ENCODE peak calls at places on chromosomes 3 and 15, in four cellular contexts. V is astrocyte of the cerebellum; P is PC-9; T is CD4-positive, CD25-positive, alpha-beta regulatory T cell. Y is an unnamed sample.

GRCh38 chr15:29968099-29968892 is 114.5 kb upstream of the GOLGA8J start:
- DNase-seq in V (no peak), P (peak), T (no peak), Y (no peak)

GRCh38 chr15:63601727-63602185 is 4.6 kb downstream of the FBXL22 start:
- DNase-seq in V (no peak), P (peak), T (no peak), Y (no peak)

GRCh38 chr3:30689202-30689641 is 82.8 kb downstream of the TGFBR2 start:
- DNase-seq in V (no peak), P (peak), T (peak), Y (no peak)

GRCh38 chr3:4147719-4148118 is 155.4 kb upstream of the SETMAR start:
- DNase-seq in V (no peak), P (no peak), T (no peak), Y (no peak)

GRCh38 chr3:13364602-13365271 is 55.4 kb downstream of the NUP210 start:
- DNase-seq in V (no peak), P (no peak), T (no peak), Y (no peak)

GRCh38 chr3:76438971-76439370 is 600.9 kb upstream of the ROBO2 start:
- DNase-seq in V (peak), P (no peak), T (no peak), Y (peak)

GRCh38 chr3:37899101-37899707 is 37.5 kb downstream of the CTDSPL start:
- DNase-seq in V (no peak), P (no peak), T (no peak), Y (no peak)

GRCh38 chr3:159319156-159319555 is 517.3 kb downstream of the MFSD1 start:
- DNase-seq in V (no peak), P (no peak), T (no peak), Y (no peak)

GRCh38 chr3:278300-279064 is 81.9 kb downstream of the CHL1 start:
- DNase-seq in V (no peak), P (no peak), T (no peak), Y (no peak)

GRCh38 chr3:133455960-133456359 is 56.1 kb downstream of the BFSP2 start:
- DNase-seq in V (no peak), P (no peak), T (no peak), Y (no peak)

GRCh38 chr3:155010416-155010815 is 69.7 kb upstream of the MME start:
- DNase-seq in V (no peak), P (no peak), T (no peak), Y (no peak)

GRCh38 chr15:76336254-76337046 is at the start of gene ISL2:
- DNase-seq in V (no peak), P (no peak), T (peak), Y (peak)

GRCh38 chr15:45734244-45734643 is 99.4 kb downstream of the SQOR start:
- DNase-seq in V (no peak), P (no peak), T (no peak), Y (no peak)

GRCh38 chr15:83446904-83447708 is at the start of gene SH3GL3:
- DNase-seq in V (peak), P (peak), T (peak), Y (peak)

GRCh38 chr15:82554351-82554750 is 14.1 kb upstream of the RPS17 start:
- DNase-seq in V (no peak), P (no peak), T (no peak), Y (no peak)

GRCh38 chr3:189563841-189564563 is 67.2 kb upstream of the TP63 start:
- DNase-seq in V (peak), P (peak), T (peak), Y (peak)

GRCh38 chr15:80875568-80875967 is 96.4 kb downstream of the CEMIP start:
- DNase-seq in V (no peak), P (no peak), T (no peak), Y (no peak)

GRCh38 chr3:66949898-66950297 is 48.2 kb upstream of the KBTBD8 start:
- DNase-seq in V (no peak), P (no peak), T (no peak), Y (no peak)

GRCh38 chr15:88932875-88933330 is 19.7 kb upstream of the MFGE8 start:
- DNase-seq in V (no peak), P (no peak), T (no peak), Y (no peak)

GRCh38 chr3:58487140-58487886 is 4.6 kb upstream of the KCTD6 start:
- DNase-seq in V (no peak), P (peak), T (no peak), Y (peak)

GRCh38 chr15:77577350-77577749 is 55.4 kb downstream of the LINGO1 start:
- DNase-seq in V (no peak), P (no peak), T (no peak), Y (no peak)

GRCh38 chr3:129596194-129597086 is 10.0 kb downstream of the PLXND1 start:
- DNase-seq in V (peak), P (peak), T (no peak), Y (peak)

GRCh38 chr15:31225356-31225955 is 101.2 kb upstream of the KLF13 start:
- DNase-seq in V (no peak), P (no peak), T (no peak), Y (no peak)

GRCh38 chr15:99165956-99166689 is 61.2 kb downstream of the SYNM start:
- DNase-seq in V (no peak), P (no peak), T (no peak), Y (no peak)

GRCh38 chr3:56801151-56801596 is 575 bp downstream of the ARHGEF3 start:
- DNase-seq in V (no peak), P (no peak), T (no peak), Y (no peak)

GRCh38 chr3:56796996-56797395 is 4.8 kb downstream of the ARHGEF3 start:
- DNase-seq in V (no peak), P (no peak), T (no peak), Y (no peak)

GRCh38 chr3:56800373-56801150 is 1.2 kb downstream of the ARHGEF3 start:
- DNase-seq in V (no peak), P (no peak), T (peak), Y (no peak)

GRCh38 chr3:56801597-56802410 is at the start of gene ARHGEF3:
- DNase-seq in V (no peak), P (peak), T (peak), Y (no peak)

GRCh38 chr3:56799251-56799882 is 2.4 kb downstream of the ARHGEF3 start:
- DNase-seq in V (peak), P (no peak), T (peak), Y (no peak)
- H3K4me3 ChIP-seq in V (peak), P (no peak), T (peak), Y (no peak)

GRCh38 chr3:184300377-184300717 is 1.3 kb downstream of the PSMD2 start:
- DNase-seq in V (no peak), P (no peak), T (no peak), Y (no peak)
- H3K4me3 ChIP-seq in V (peak), P (peak), T (peak), Y (peak)

GRCh38 chr15:101242999-101243336 is 8.9 kb downstream of the CHSY1 start:
- DNase-seq in V (no peak), P (no peak), T (no peak), Y (no peak)

GRCh38 chr15:101243420-101243819 is 8.4 kb downstream of the CHSY1 start:
- DNase-seq in V (no peak), P (no peak), T (no peak), Y (no peak)

GRCh38 chr15:101244039-101244781 is 7.6 kb downstream of the CHSY1 start:
- DNase-seq in V (no peak), P (no peak), T (no peak), Y (no peak)

GRCh38 chr15:101240364-101240763 is 11.5 kb downstream of the CHSY1 start:
- DNase-seq in V (no peak), P (no peak), T (no peak), Y (peak)

DNA sequence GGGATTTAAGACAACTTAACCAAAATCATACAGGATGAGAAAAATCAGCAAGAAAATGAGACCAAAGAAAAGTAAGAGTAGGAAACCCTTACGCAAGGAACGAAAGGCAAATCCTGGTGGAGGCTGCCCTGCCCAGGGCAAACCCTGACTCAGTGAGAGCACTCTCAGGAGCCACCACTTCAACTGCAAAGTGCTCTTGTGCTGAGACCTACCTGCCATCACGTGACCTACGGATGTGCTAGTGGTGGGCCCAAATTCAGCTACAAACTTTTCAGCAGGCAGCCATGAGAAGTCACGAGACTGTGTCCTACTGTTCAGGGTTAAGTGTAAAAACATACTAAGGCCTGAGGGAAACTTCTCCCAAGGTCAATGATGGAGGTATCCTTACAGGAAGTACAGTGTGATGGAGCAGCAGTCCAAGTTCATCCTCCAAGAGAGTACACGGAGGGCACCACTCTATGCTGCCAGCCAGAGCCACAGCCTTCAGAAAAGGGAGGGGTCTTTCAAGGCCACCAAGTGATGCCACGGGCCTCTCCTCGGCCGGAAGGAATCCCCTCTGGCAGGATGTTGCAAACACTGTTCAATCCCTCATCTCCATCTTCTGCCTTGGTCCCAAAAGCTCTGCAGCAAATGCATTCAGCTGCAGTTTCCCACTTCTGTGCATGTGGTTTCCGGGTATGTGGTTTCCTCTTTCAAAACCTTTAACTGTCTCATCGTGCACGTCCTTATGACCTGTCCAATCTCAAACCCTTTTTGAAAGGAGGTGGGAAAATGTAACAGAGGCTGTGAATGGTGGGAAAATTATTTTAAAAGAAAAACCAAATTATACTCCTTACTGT is 9.5 kb downstream of the CHSY1 start:
- DNase-seq in V (no peak), P (no peak), T (peak), Y (no peak)
- H3K4me3 ChIP-seq in V (no peak), P (no peak), T (peak), Y (no peak)

DNA sequence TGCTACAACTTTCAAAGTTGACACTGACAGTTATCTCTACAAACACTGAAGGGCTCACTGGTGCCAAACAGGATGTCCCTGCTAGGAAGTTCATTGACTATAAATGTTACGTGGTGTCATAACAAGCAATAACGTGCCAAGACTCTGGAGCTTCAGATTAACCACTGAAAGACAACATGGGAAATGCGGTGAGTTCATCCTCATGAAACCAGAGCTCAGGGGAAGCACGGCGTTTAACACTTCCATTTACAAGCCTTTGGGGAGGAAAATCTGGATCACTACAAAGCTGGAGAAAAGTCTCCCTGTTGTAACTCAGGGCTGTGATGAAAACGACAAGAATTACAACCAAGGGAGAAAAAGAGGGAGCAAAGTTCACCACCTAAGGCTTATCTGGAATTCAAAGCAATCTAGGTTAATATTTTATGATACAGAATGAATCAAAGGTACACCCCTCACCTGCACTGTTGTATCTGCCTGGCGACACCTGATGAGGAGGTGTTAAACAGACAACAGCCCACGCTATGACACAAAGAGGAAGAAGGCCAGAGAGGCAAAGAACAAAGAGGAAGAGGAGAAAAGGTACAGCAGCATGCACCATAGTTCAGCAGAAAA is 27.0 kb downstream of the SHQ1 start:
- DNase-seq in V (no peak), P (no peak), T (peak), Y (peak)
- H3K4me3 ChIP-seq in V (no peak), P (no peak), T (no peak), Y (no peak)

DNA sequence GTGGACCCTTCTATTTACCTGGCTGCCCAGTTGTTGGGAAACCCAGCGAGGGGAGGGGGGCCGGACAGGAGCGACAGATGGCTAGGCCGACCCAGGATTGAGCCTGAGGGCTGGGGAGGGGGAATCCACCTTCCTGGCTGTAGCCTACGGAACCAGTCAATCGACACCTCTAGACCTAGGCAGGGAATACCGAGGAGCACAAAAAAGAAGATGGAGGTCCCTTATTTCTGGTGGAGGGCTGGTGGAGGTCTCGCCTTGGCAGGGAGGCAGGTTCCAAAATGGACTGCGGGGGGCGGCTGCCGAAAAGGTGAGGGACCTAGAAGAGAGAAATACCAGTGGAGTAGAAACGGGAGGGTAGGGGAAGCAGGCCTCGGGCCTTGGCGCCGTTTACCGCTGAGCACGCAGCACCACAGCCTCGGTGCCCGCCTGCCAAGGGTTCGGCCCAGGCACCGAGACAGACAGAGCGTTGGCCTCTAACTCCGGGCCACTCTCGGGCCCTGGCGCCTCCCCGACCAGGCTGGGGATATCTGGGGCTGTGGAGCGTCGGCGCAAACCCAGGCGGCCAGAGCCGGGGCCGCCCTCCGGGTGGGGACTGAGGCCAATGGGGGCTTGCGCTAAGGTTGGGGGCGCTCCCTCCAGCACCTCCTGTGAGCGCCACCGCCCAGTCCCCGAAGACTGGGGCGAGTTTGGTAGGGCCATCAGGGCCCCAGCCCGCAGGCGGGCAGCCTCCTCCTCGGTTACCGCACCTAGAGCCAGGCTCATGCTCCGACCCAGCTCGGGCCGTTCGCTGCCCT is 1.6 kb downstream of the ANKRD63 start:
- DNase-seq in V (no peak), P (no peak), T (no peak), Y (no peak)
- H3K4me3 ChIP-seq in V (no peak), P (no peak), T (no peak), Y (no peak)

GRCh38 chr15:42608110-42608531 is 32.7 kb downstream of the STARD9 start:
- DNase-seq in V (peak), P (no peak), T (peak), Y (peak)
- H3K4me3 ChIP-seq in V (no peak), P (no peak), T (peak), Y (no peak)

DNA sequence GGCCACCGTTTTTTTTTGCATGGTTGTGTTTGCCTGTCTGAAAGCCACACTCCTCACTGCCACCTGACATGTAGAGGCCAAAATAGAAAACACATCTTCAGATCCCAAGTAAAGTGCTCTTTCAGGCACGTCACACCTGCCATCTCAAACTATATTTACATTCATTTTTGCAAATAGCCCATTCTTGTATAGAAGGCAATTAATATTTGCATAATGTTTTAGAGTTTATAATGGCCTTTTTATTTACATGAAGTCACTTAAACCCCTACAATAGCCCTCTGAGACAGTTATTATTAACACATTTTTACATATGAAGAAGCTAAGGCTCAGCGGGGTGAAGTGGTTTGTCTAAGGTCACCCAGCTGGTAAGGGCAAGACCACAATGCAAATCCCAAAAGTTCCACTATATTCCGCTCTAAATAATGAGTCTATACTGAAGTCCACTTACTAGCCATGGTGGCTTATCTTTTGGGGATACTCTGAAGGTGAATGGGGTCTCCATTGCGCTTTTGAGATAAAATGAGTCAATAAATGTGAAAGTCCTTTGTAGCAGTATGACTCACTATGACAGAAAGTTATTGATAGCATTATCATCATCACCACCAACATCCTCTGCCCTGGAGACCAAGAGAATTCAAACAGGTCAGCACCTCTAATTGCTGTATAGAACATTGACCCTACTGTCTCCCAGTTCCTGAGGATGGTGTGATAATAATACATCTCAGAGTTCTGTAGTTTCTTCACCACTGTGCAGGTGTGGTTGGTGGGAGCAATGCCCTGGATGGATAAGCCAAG is 155.9 kb upstream of the BCL6 start:
- DNase-seq in V (no peak), P (no peak), T (no peak), Y (no peak)
- H3K4me3 ChIP-seq in V (no peak), P (no peak), T (no peak), Y (no peak)